ENCODE peak calls at places on chromosome 9, in six cellular contexts. F, X, P, Y, K and I are unnamed samples.

GRCh38 chr9:4333231-4333740 is 33.4 kb upstream of the GLIS3 start:
- DNase-seq in F (no peak), X (no peak), P (no peak), Y (no peak), K (no peak), I (no peak)

GRCh38 chr9:137482094-137482781 is 23.1 kb upstream of the NSMF start:
- DNase-seq in F (no peak), X (no peak), P (peak), Y (peak), K (peak), I (peak)

GRCh38 chr9:128275198-128276007 is at the start of gene GOLGA2:
- DNase-seq in F (peak), X (no peak), P (peak), Y (no peak), K (peak), I (peak)

GRCh38 chr9:96487030-96487396 is 37.0 kb downstream of the HABP4 start:
- DNase-seq in F (no peak), X (no peak), P (no peak), Y (no peak), K (no peak), I (no peak)

GRCh38 chr9:95003694-95004451 is 277.4 kb downstream of the AOPEP start:
- DNase-seq in F (peak), X (no peak), P (peak), Y (no peak), K (peak), I (peak)

GRCh38 chr9:6968271-6968670 is 210.5 kb downstream of the KDM4C start:
- DNase-seq in F (no peak), X (no peak), P (no peak), Y (no peak), K (no peak), I (no peak)

GRCh38 chr9:74838351-74838750 is 49.4 kb downstream of the TRPM6 start:
- DNase-seq in F (no peak), X (no peak), P (no peak), Y (no peak), K (no peak), I (peak)

GRCh38 chr9:106929471-106930198 is 66.7 kb downstream of the ZNF462 start:
- DNase-seq in F (no peak), X (no peak), P (no peak), Y (no peak), K (no peak), I (no peak)

GRCh38 chr9:83933804-83934203 is 12.6 kb upstream of the KIF27 start:
- DNase-seq in F (no peak), X (no peak), P (no peak), Y (no peak), K (no peak), I (no peak)

GRCh38 chr9:15999422-16000339 is 446.8 kb downstream of the CCDC171 start:
- DNase-seq in F (peak), X (no peak), P (no peak), Y (no peak), K (no peak), I (peak)

GRCh38 chr9:110025551-110026170 is 182.3 kb downstream of the C9orf152 start:
- DNase-seq in F (no peak), X (no peak), P (no peak), Y (no peak), K (no peak), I (no peak)

GRCh38 chr9:16726023-16726422 is 144.4 kb downstream of the BNC2 start:
- DNase-seq in F (peak), X (no peak), P (no peak), Y (no peak), K (no peak), I (peak)

GRCh38 chr9:137970686-137971476 is 93.3 kb downstream of the CACNA1B start:
- DNase-seq in F (peak), X (peak), P (peak), Y (no peak), K (no peak), I (no peak)

GRCh38 chr9:133950206-133950915 is 41.8 kb downstream of the VAV2 start:
- DNase-seq in F (no peak), X (no peak), P (no peak), Y (no peak), K (peak), I (no peak)

GRCh38 chr9:76415731-76416130 is 21.5 kb upstream of the RFK start:
- DNase-seq in F (no peak), X (no peak), P (no peak), Y (no peak), K (no peak), I (no peak)

GRCh38 chr9:70263421-70263820 is 4.6 kb downstream of the SMC5 start:
- DNase-seq in F (no peak), X (no peak), P (no peak), Y (no peak), K (no peak), I (no peak)

GRCh38 chr9:72533322-72533721 is 11.9 kb downstream of the TMC1 start:
- DNase-seq in F (no peak), X (no peak), P (no peak), Y (no peak), K (no peak), I (no peak)

GRCh38 chr9:136787690-136788400 is 3.3 kb upstream of the TMEM141 start:
- DNase-seq in F (peak), X (peak), P (peak), Y (no peak), K (peak), I (peak)

GRCh38 chr9:106691629-106692028 is 171.3 kb upstream of the ZNF462 start:
- DNase-seq in F (no peak), X (no peak), P (no peak), Y (no peak), K (no peak), I (no peak)

GRCh38 chr9:129319076-129319937 is 141.2 kb upstream of the IER5L start:
- DNase-seq in F (no peak), X (no peak), P (no peak), Y (no peak), K (no peak), I (no peak)

GRCh38 chr9:110520120-110520701 is 59.3 kb downstream of the SVEP1 start:
- DNase-seq in F (no peak), X (no peak), P (no peak), Y (no peak), K (no peak), I (no peak)

GRCh38 chr9:84845956-84846355 is 176.4 kb downstream of the NTRK2 start:
- DNase-seq in F (no peak), X (no peak), P (no peak), Y (no peak), K (no peak), I (no peak)

GRCh38 chr9:112699230-112699629 is 18.7 kb downstream of the INIP start:
- DNase-seq in F (no peak), X (no peak), P (no peak), Y (no peak), K (no peak), I (no peak)

GRCh38 chr9:96376926-96377874 is 6.3 kb downstream of the SLC35D2 start:
- DNase-seq in F (no peak), X (no peak), P (peak), Y (no peak), K (no peak), I (no peak)

GRCh38 chr9:97857603-97858392 is 4.8 kb downstream of the FOXE1 start:
- DNase-seq in F (no peak), X (peak), P (no peak), Y (no peak), K (no peak), I (no peak)

GRCh38 chr9:131308906-131309305 is 19.4 kb downstream of the PLPP7 start:
- DNase-seq in F (no peak), X (no peak), P (no peak), Y (no peak), K (no peak), I (no peak)

GRCh38 chr9:104872959-104873850 is 54.8 kb downstream of the ABCA1 start:
- DNase-seq in F (peak), X (no peak), P (peak), Y (no peak), K (no peak), I (peak)

GRCh38 chr9:32705059-32705458 is 69.6 kb upstream of the TAF1L start:
- DNase-seq in F (no peak), X (no peak), P (no peak), Y (no peak), K (no peak), I (no peak)

GRCh38 chr9:86983260-86984255 is 36.3 kb upstream of the GAS1 start:
- DNase-seq in F (no peak), X (no peak), P (no peak), Y (no peak), K (no peak), I (no peak)
- TF ChIP-seq MAX in F (peak), X (no peak), P (no peak), Y (no peak), K (no peak), I (no peak)

GRCh38 chr9:117414906-117415583 is at the start of gene ASTN2:
- DNase-seq in F (peak), X (peak), P (no peak), Y (no peak), K (no peak), I (no peak)

GRCh38 chr9:117414220-117414905 is 494 bp downstream of the ASTN2 start:
- DNase-seq in F (peak), X (peak), P (no peak), Y (no peak), K (no peak), I (peak)

GRCh38 chr9:117416856-117417255 is 2.0 kb upstream of the ASTN2 start:
- DNase-seq in F (no peak), X (no peak), P (no peak), Y (no peak), K (no peak), I (no peak)

GRCh38 chr9:117413346-117414219 is 1.3 kb downstream of the ASTN2 start:
- DNase-seq in F (peak), X (peak), P (no peak), Y (no peak), K (no peak), I (no peak)

DNA sequence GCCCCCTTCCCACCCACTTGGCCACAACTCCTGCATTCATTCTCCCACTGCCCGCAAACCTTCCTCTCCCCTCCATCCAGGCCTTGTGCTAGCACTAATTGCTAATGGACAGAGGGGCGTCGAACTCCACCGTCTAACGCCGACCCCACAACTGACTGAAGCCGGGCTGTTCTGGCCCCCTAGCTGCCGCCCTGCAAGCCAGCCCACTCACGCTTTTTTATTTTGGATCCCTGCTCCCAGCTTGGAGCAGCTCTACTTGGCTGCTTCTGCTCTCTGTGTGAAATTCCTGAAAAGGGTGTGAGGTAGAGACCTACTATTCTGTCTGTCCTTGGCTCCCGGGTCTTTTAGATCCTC is 704 bp upstream of the ASTN2 start:
- DNase-seq in F (peak), X (peak), P (no peak), Y (no peak), K (no peak), I (no peak)
- TF ChIP-seq CHD2 in F (no peak), X (no peak), P (no peak), Y (no peak), K (no peak), I (no peak)

DNA sequence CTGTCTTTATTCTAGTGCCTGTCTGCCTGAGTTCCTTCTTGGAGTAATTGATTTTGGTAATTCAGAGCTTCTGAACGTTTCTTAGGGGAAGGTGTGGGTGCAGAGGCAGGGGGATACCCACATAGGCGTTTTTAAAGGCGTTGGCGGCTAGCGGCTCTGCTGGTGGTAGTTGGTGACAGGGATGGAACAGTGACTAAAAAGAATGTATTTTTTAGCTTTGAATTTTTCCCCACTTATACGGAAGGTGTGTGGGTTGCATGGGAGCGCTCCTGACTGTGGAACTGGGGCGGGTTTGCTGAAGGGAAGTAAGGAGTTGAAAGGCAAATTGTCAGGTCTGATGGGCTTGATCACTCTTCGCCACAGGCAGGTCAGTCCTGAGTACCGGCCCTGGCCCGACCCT is 35.1 kb upstream of the DAB2IP start:
- DNase-seq in F (no peak), X (no peak), P (no peak), Y (no peak), K (no peak), I (no peak)
- H3K4me2 ChIP-seq in F (no peak), X (no peak), P (no peak), Y (no peak), K (no peak), I (no peak)

GRCh38 chr9:77663754-77664153 is 15.6 kb upstream of the GNA14 start:
- DNase-seq in F (peak), X (no peak), P (no peak), Y (no peak), K (no peak), I (no peak)
- TF ChIP-seq MAX in F (no peak), X (no peak), P (no peak), Y (no peak), K (no peak), I (no peak)